ENCODE peak calls at places on chromosomes 6 and 20, in ten cellular contexts. Q is left colon; E is psoas muscle; M is islet precursor cell; B is naive thymus-derived CD8-positive, alpha-beta T cell; T is CD14-positive monocyte; P is pancreas; W is amniotic epithelial cell; L is nucleus accumbens; O is CD8-positive, alpha-beta T cell. U is an unnamed sample.

GRCh38 chr20:4813076-4813838 is 91.5 kb downstream of the PRND start:
- DNase-seq in L (no peak), W (no peak), M (no peak), Q (no peak), T (peak), B (peak), E (no peak), O (peak), P (no peak), U (no peak)

GRCh38 chr20:19211661-19212523 is 550 bp upstream of the SLC24A3 start:
- DNase-seq in W (peak), B (no peak), Q (peak), E (peak), L (peak), O (no peak), M (peak), T (no peak), P (no peak), U (no peak)

GRCh38 chr20:32993484-32994050 is 10.7 kb downstream of the SUN5 start:
- DNase-seq in E (no peak), T (no peak), W (no peak), M (no peak), L (no peak), P (no peak), Q (no peak), O (no peak), B (no peak), U (no peak)

GRCh38 chr6:155936551-155936950 is 480.9 kb upstream of the NOX3 start:
- DNase-seq in Q (no peak), P (no peak), B (no peak), M (no peak), W (no peak), T (no peak), L (no peak), E (no peak), O (no peak), U (no peak)

GRCh38 chr20:8066662-8067061 is 47.1 kb upstream of the TMX4 start:
- DNase-seq in E (no peak), P (no peak), M (no peak), T (no peak), L (no peak), Q (no peak), B (no peak), W (peak), O (no peak), U (no peak)

GRCh38 chr20:57387945-57388351 is 3.2 kb upstream of the RBM38 start:
- DNase-seq in E (no peak), T (peak), M (peak), P (no peak), Q (peak), O (no peak), L (no peak), W (no peak), B (no peak), U (no peak)

GRCh38 chr6:139117734-139118133 is 17.1 kb upstream of the HECA start:
- DNase-seq in M (no peak), E (no peak), Q (no peak), P (no peak), O (no peak), L (no peak), T (no peak), W (no peak), B (no peak), U (no peak)

GRCh38 chr20:15802020-15802419 is 771.2 kb downstream of the KIF16B start:
- DNase-seq in Q (no peak), E (no peak), T (no peak), B (no peak), O (no peak), M (no peak), W (no peak), L (no peak), P (no peak), U (no peak)

GRCh38 chr20:24146231-24146634 is 157.7 kb upstream of the GGTLC1 start:
- DNase-seq in B (no peak), P (no peak), W (no peak), O (no peak), E (no peak), Q (no peak), L (no peak), M (peak), T (no peak), U (no peak)

GRCh38 chr20:23049201-23049932 is at the start of gene THBD:
- DNase-seq in E (peak), L (no peak), Q (peak), B (no peak), M (peak), P (peak), O (no peak), W (peak), T (peak), U (peak)

GRCh38 chr6:22794844-22795243 is 225.5 kb downstream of the HDGFL1 start:
- DNase-seq in Q (no peak), W (no peak), O (no peak), E (no peak), T (no peak), B (no peak), P (no peak), L (no peak), M (no peak), U (no peak)

GRCh38 chr6:135534773-135535380 is 37.3 kb upstream of the AHI1 start:
- DNase-seq in Q (no peak), B (no peak), M (no peak), L (no peak), E (no peak), T (no peak), P (no peak), W (peak), O (no peak), U (no peak)

GRCh38 chr20:24872291-24873014 is 76.6 kb upstream of the CST7 start:
- DNase-seq in T (no peak), M (no peak), O (no peak), B (no peak), L (no peak), W (no peak), E (no peak), P (no peak), Q (no peak), U (no peak)

GRCh38 chr20:57263127-57263609 is 3.3 kb downstream of the BMP7 start:
- DNase-seq in E (no peak), P (no peak), B (no peak), W (no peak), L (no peak), Q (no peak), O (no peak), T (no peak), M (peak), U (no peak)

GRCh38 chr6:144150673-144151009 is 324 bp downstream of the STX11 start:
- DNase-seq in P (peak), B (peak), M (no peak), E (peak), L (no peak), W (no peak), O (peak), Q (no peak), T (no peak), U (peak)

GRCh38 chr20:22507240-22507961 is 77.0 kb downstream of the FOXA2 start:
- DNase-seq in O (no peak), M (no peak), B (no peak), L (no peak), P (no peak), Q (no peak), E (no peak), T (no peak), W (no peak), U (no peak)

GRCh38 chr20:3710027-3710426 is 2.4 kb downstream of the SIGLEC1 start:
- DNase-seq in O (no peak), W (no peak), M (peak), T (no peak), B (no peak), L (no peak), P (no peak), Q (no peak), E (no peak), U (no peak)

U was measured in Calu3.